ENCODE peak calls at places on chromosomes 6 and 20, in seven cellular contexts. C, F, R, K, G, P and W are unnamed samples.

GRCh38 chr6:159681104-159681503 is 11.9 kb downstream of the SOD2 start:
- DNase-seq in C (no peak), F (no peak), R (peak; percentile 54), K (no peak), G (no peak), P (no peak), W (no peak)

GRCh38 chr20:46341374-46342044 is 33.2 kb upstream of the CDH22 start:
- DNase-seq in C (no peak), F (no peak), R (no peak), K (no peak), G (no peak), P (no peak), W (peak; percentile 64)

GRCh38 chr6:23173231-23173630 is 603.9 kb downstream of the HDGFL1 start:
- DNase-seq in C (no peak), F (no peak), R (no peak), K (no peak), G (no peak), P (no peak), W (no peak)

GRCh38 chr6:169978615-169979161 is 227.3 kb downstream of the ERMARD start:
- DNase-seq in C (no peak), F (no peak), R (no peak), K (no peak), G (no peak), P (no peak), W (no peak)

GRCh38 chr20:35007891-35008290 is 52.2 kb downstream of the MYH7B start:
- DNase-seq in C (no peak), F (no peak), R (no peak), K (no peak), G (no peak), P (no peak), W (peak; percentile 16)

GRCh38 chr6:113414511-113414910 is 442.6 kb upstream of the MARCKS start:
- DNase-seq in C (no peak), F (peak; percentile 9), R (peak; percentile 79), K (no peak), G (no peak), P (no peak), W (peak; percentile 26)

GRCh38 chr20:21513881-21514540 is at the start of gene NKX2-2:
- DNase-seq in C (no peak), F (no peak), R (no peak), K (peak; percentile 54), G (peak; percentile 75), P (no peak), W (peak; percentile 32)

GRCh38 chr20:63576311-63576710 is 2.3 kb upstream of the HELZ2 start:
- DNase-seq in C (no peak), F (no peak), R (no peak), K (no peak), G (no peak), P (no peak), W (no peak)

GRCh38 chr6:159134701-159135364 is 34.4 kb upstream of the FNDC1 start:
- DNase-seq in C (peak; percentile 36), F (peak; percentile 38), R (peak; percentile 62), K (peak; percentile 86), G (peak; percentile 96), P (peak; percentile 72), W (peak; percentile 78)

GRCh38 chr6:3363296-3364025 is 93.4 kb downstream of the SLC22A23 start:
- DNase-seq in C (no peak), F (no peak), R (no peak), K (no peak), G (no peak), P (peak; percentile 39), W (no peak)

GRCh38 chr6:3518356-3518841 is 61.5 kb upstream of the SLC22A23 start:
- DNase-seq in C (no peak), F (peak; percentile 39), R (no peak), K (no peak), G (no peak), P (no peak), W (no peak)

GRCh38 chr6:137729866-137730629 is 137.0 kb upstream of the TNFAIP3 start:
- DNase-seq in C (no peak), F (no peak), R (no peak), K (no peak), G (no peak), P (no peak), W (no peak)

GRCh38 chr6:6599468-6599873 is 11.0 kb downstream of the LY86 start:
- DNase-seq in C (no peak), F (no peak), R (no peak), K (no peak), G (no peak), P (no peak), W (no peak)

GRCh38 chr20:11302436-11302835 is 615.3 kb upstream of the BTBD3 start:
- DNase-seq in C (no peak), F (no peak), R (no peak), K (no peak), G (no peak), P (no peak), W (no peak)

GRCh38 chr6:20866940-20867630 is 332.8 kb downstream of the CDKAL1 start:
- DNase-seq in C (no peak), F (no peak), R (no peak), K (no peak), G (no peak), P (no peak), W (no peak)

GRCh38 chr6:142934190-142934589 is 10.8 kb downstream of the HIVEP2 start:
- DNase-seq in C (no peak), F (no peak), R (no peak), K (no peak), G (no peak), P (no peak), W (no peak)

GRCh38 chr6:75431379-75431778 is 62.2 kb downstream of the FILIP1 start:
- DNase-seq in C (no peak), F (no peak), R (peak; percentile 77), K (no peak), G (no peak), P (no peak), W (no peak)

GRCh38 chr6:165825416-165825815 is 162.4 kb upstream of the PDE10A start:
- DNase-seq in C (no peak), F (no peak), R (no peak), K (no peak), G (no peak), P (no peak), W (no peak)

GRCh38 chr6:26415791-26416190 is 13.7 kb downstream of the BTN3A1 start:
- DNase-seq in C (no peak), F (no peak), R (no peak), K (no peak), G (no peak), P (no peak), W (no peak)

GRCh38 chr20:21520702-21521595 is 7.1 kb upstream of the NKX2-2 start:
- DNase-seq in C (no peak), F (no peak), R (no peak), K (peak; percentile 70), G (no peak), P (no peak), W (peak; percentile 10)

GRCh38 chr6:15776458-15776980 is 113.7 kb upstream of the DTNBP1 start:
- DNase-seq in C (peak; percentile 55), F (no peak), R (no peak), K (no peak), G (no peak), P (no peak), W (no peak)

GRCh38 chr6:33428219-33428890 is 8.5 kb downstream of the SYNGAP1 start:
- DNase-seq in C (no peak), F (peak; percentile 83), R (peak; percentile 36), K (no peak), G (no peak), P (peak; percentile 76), W (peak; percentile 71)

GRCh38 chr6:40419377-40419776 is 167.8 kb downstream of the LRFN2 start:
- DNase-seq in C (no peak), F (no peak), R (no peak), K (no peak), G (no peak), P (no peak), W (no peak)

DNA sequence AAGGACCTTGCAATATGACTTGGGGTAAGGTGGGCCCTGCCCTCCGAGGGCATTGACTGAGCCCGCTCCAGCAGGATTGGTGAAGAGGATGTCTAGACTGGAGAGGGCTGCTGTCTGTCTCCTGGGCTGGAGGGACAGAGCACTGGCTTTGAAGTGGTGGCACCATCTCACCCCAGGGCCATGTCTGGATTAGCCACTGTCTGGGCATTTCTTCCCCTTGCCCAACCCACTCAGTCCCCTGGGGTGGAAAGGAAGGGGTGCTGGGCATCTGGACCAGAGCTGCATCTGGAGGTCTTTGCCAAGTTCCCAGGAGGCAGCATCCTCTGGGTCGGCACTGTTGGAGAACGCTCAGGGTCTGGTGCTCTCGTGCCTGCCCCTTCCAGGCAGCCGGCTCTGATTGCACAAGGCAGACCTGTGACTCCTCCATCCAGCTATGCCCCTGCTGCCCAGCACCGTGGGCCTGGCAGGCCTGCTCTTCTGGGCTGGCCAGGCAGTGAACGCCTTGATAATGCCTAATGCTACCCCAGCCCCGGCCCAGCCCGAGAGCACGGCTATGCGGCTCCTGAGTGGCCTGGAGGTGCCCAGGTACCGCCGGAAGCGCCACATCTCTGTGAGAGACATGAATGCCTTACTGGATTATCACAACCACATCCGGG is at the start of gene R3HDML:
- DNase-seq in C (no peak), F (no peak), R (no peak), K (no peak), G (no peak), P (no peak), W (peak; percentile 54)
- TF ChIP-seq MAX in C (no peak), F (no peak), R (no peak), K (no peak), G (no peak), P (no peak), W (no peak)

GRCh38 chr6:100620085-100620484 is 155.4 kb upstream of the SIM1 start:
- DNase-seq in C (no peak), F (no peak), R (peak; percentile 7), K (no peak), G (no peak), P (no peak), W (no peak)
- TF ChIP-seq MAX in C (no peak), F (no peak), R (no peak), K (no peak), G (no peak), P (no peak), W (no peak)

GRCh38 chr6:133916650-133917151 is 27.8 kb downstream of the TCF21 start:
- DNase-seq in C (peak; percentile 35), F (peak; percentile 35), R (peak; percentile 83), K (peak; percentile 99), G (peak; percentile 99), P (peak; percentile 68), W (peak; percentile 60)
- TF ChIP-seq MAX in C (no peak), F (no peak), R (no peak), K (no peak), G (no peak), P (no peak), W (no peak)

DNA sequence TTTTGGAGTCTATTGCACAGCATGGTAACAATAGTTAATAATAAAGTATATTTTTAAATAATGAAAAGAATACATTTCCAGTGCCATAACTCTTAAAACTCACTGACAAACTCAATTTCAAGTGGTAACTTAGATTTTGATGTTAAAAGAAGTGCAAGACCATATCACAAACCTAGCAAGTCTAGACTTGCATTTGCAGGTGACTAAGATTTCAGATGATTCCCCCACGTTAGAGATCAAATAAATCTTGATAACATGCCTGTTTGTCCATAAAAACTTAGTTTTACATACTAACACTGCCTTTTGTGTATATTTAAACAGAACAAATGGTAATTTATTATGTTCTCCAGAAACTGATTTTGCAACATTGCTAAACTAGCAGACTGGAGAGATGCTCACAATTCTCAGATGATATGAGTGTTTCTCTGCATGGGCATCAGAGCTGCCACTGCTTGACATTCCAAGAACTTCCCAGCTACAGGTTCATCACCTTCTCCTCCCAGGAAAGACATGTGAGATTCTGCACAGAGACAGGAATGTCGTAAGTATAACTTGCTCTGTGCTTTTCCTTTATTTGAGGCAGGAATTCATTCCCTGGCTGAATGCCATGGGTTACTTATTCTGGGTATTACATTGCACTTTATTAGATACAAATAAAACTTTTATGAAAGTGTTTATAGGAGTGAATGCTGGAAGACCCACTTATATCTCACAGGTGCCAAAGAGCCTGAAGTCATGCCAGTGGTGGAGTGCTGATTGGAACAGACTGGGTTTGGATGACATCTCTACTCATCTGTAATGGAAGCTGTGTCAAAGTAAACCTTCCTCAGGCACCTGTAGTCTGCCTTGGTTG is 160.2 kb upstream of the FOXA2 start:
- DNase-seq in C (no peak), F (no peak), R (peak; percentile 12), K (no peak), G (no peak), P (no peak), W (no peak)
- TF ChIP-seq MAX in C (no peak), F (no peak), R (no peak), K (no peak), G (no peak), P (no peak), W (no peak)